ENCODE peak calls at places on chromosomes 6 and 20, in five cellular contexts. D is B cell; X is stimulated activated CD4-positive, alpha-beta T cell treated with anti-CD3 and anti-CD28 coated beads, Interleukin-2, amount 100 ng/mL, for 24 hours; F is aorta; V is GM04504. P is an unnamed sample.

GRCh38 chr6:35079311-35080000 is 61.7 kb downstream of the TCP11 start:
- DNase-seq in D (no peak), X (no peak), F (no peak), V (no peak), P (no peak)

GRCh38 chr20:21109144-21109543 is 3.0 kb upstream of the LINC00237 start:
- DNase-seq in D (no peak), X (no peak), F (no peak), V (no peak), P (no peak)

GRCh38 chr20:53901064-53901463 is 169.3 kb downstream of the BCAS1 start:
- DNase-seq in D (no peak), X (no peak), F (no peak), V (no peak), P (no peak)

GRCh38 chr20:11452326-11452725 is 465.4 kb upstream of the BTBD3 start:
- DNase-seq in D (no peak), X (no peak), F (no peak), V (peak), P (no peak)

GRCh38 chr6:466564-466963 is 75.0 kb downstream of the IRF4 start:
- DNase-seq in D (peak), X (no peak), F (no peak), V (no peak), P (no peak)

GRCh38 chr6:56868687-56869086 is 86.2 kb upstream of the BEND6 start:
- DNase-seq in D (no peak), X (no peak), F (no peak), V (no peak), P (no peak)

GRCh38 chr20:62739581-62740285 is 31.1 kb downstream of the NTSR1 start:
- DNase-seq in D (peak), X (peak), F (peak), V (no peak), P (no peak)

GRCh38 chr6:113859349-113860164 is 2.4 kb downstream of the MARCKS start:
- DNase-seq in D (no peak), X (no peak), F (peak), V (no peak), P (no peak)

GRCh38 chr6:139248911-139249310 is 42.9 kb downstream of the TXLNB start:
- DNase-seq in D (no peak), X (no peak), F (no peak), V (no peak), P (no peak)

GRCh38 chr20:39850821-39851330 is 838.2 kb downstream of the MAFB start:
- DNase-seq in D (no peak), X (no peak), F (no peak), V (no peak), P (no peak)

P was measured in type B pancreatic cell.